ENCODE peak calls at places on chromosomes 1 and 21, in eight cellular contexts. C, H, K, D, J, Q, G and M are unnamed samples. For H3K36me3, the result is how much of the 10 kb centered on the place peaks cover.

GRCh38 chr1:37189111-37189510 is 154.8 kb upstream of the GRIK3 start:
- DNase-seq in G (no peak), K (no peak), D (no peak), H (no peak), J (no peak), C (no peak), Q (no peak), M (no peak)

GRCh38 chr1:59502009-59502691 is 205.3 kb downstream of the FGGY start:
- DNase-seq in Q (no peak), D (no peak), C (no peak), K (peak), H (no peak), J (no peak), G (peak), M (peak)

GRCh38 chr1:155078496-155079209 is at the start of gene EFNA3:
- DNase-seq in G (peak), D (peak), Q (no peak), J (peak), C (peak), H (peak), K (no peak), M (no peak)

GRCh38 chr21:31557956-31558838 is 101.3 kb upstream of the SOD1 start:
- DNase-seq in J (peak), D (no peak), Q (no peak), H (no peak), K (no peak), G (peak), C (peak), M (no peak)

GRCh38 chr1:169044296-169044695 is 62.2 kb upstream of the ATP1B1 start:
- DNase-seq in G (no peak), K (no peak), D (no peak), H (no peak), C (no peak), J (no peak), Q (no peak), M (peak)

GRCh38 chr1:156106624-156107488 is 7.7 kb upstream of the LMNA start:
- DNase-seq in Q (no peak), D (no peak), G (no peak), K (no peak), J (no peak), C (peak), H (peak), M (peak)

GRCh38 chr1:30778156-30778978 is 20.8 kb upstream of the LAPTM5 start:
- DNase-seq in K (peak), G (peak), C (no peak), Q (no peak), D (no peak), J (no peak), H (peak), M (peak)

GRCh38 chr1:183370399-183371058 is 47.7 kb downstream of the NMNAT2 start:
- DNase-seq in K (no peak), H (no peak), C (no peak), Q (no peak), G (no peak), J (no peak), D (peak), M (peak)

GRCh38 chr1:69835924-69836323 is 268.2 kb downstream of the LRRC7 start:
- DNase-seq in G (no peak), H (no peak), K (no peak), Q (no peak), C (no peak), J (no peak), D (no peak), M (no peak)

GRCh38 chr1:94236021-94236491 is 1.3 kb downstream of the ARHGAP29 start:
- DNase-seq in J (no peak), G (no peak), K (no peak), D (no peak), H (no peak), C (peak), Q (no peak), M (no peak)

GRCh38 chr1:54810144-54810942 is 9.2 kb upstream of the TTC22 start:
- DNase-seq in H (peak), K (no peak), G (peak), Q (no peak), D (no peak), J (peak), C (peak), M (peak)

GRCh38 chr1:203626910-203627246 is 246 bp downstream of the ATP2B4 start:
- DNase-seq in Q (no peak), G (no peak), C (no peak), H (no peak), J (no peak), K (no peak), D (no peak), M (no peak)

GRCh38 chr1:164735315-164736052 is 176.5 kb downstream of the PBX1 start:
- DNase-seq in C (peak), K (no peak), Q (no peak), D (no peak), J (no peak), H (peak), G (no peak), M (peak)

GRCh38 chr1:210822897-210823296 is 311.1 kb downstream of the KCNH1 start:
- DNase-seq in D (no peak), K (no peak), H (no peak), Q (no peak), C (no peak), J (no peak), G (no peak), M (no peak)

GRCh38 chr1:205631010-205631726 is 643 bp downstream of the ELK4 start:
- DNase-seq in D (peak), G (peak), H (peak), Q (peak), J (peak), K (peak), C (peak), M (peak)

GRCh38 chr1:66521736-66522365 is 12.1 kb upstream of the SGIP1 start:
- DNase-seq in H (no peak), K (peak), Q (no peak), J (no peak), C (no peak), G (peak), D (no peak), M (peak)

GRCh38 chr1:149843302-149844041 is 55.9 kb upstream of the BOLA1 start:
- DNase-seq in D (no peak), C (peak), H (no peak), J (no peak), Q (no peak), K (no peak), G (peak), M (peak)

GRCh38 chr1:160127865-160128523 is 12.4 kb downstream of the ATP1A2 start:
- DNase-seq in Q (no peak), H (peak), D (no peak), K (no peak), G (no peak), C (no peak), J (no peak), M (peak)

GRCh38 chr21:41783476-41784150 is 16.8 kb upstream of the RIPK4 start:
- DNase-seq in J (no peak), C (no peak), D (peak), K (peak), H (peak), G (peak), Q (no peak), M (peak)

GRCh38 chr1:66244429-66244828 is 289.5 kb upstream of the SGIP1 start:
- DNase-seq in K (no peak), Q (no peak), D (no peak), H (no peak), J (no peak), G (peak), C (no peak), M (no peak)

GRCh38 chr1:5200006-5200405 is 545.6 kb downstream of the AJAP1 start:
- DNase-seq in H (no peak), K (no peak), D (no peak), J (no peak), G (no peak), C (no peak), Q (no peak), M (no peak)

GRCh38 chr1:159746676-159747075 is 32.3 kb upstream of the CRP start:
- DNase-seq in H (no peak), Q (no peak), G (no peak), J (no peak), C (no peak), K (no peak), D (no peak), M (no peak)

GRCh38 chr1:63904826-63905225 is 131.0 kb downstream of the ROR1 start:
- DNase-seq in H (no peak), K (no peak), D (no peak), J (no peak), G (peak), Q (no peak), C (no peak), M (no peak)

DNA sequence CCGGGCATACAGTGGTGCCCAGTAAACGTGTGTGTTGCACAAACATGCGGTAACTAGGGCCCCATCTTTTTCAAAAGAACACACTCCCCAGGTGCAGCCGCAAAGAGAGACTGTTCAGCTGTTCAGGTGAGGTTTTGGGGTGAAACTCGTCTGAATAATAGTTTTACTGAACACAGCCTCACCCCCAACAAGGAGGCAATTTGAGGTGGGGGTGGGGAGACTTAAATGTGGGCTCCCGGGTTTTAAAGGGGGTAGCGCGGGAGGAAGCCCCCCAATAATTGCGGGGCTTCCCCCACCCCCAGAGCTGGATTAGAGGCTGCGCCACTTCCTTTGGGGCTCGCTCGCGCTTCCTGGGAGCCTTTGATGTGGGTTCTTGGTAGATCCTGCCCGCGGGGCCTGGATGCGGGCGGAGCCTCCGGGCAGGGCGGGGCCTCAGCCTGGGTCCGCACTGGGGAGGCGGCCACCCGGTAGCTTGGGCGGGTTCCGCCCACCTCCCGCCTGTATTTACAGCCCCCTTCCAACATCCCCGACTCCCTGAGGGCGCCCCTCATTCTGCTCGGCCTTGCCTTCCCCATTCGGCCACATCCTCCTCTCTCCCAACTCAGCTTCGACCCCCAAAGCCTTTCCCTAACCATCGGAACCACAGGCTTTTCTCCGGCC is 6.4 kb upstream of the EPHA2 start:
- DNase-seq in D (peak), G (peak), H (peak), J (no peak), C (peak), Q (no peak), K (no peak), M (no peak)
- H3K4me3 ChIP-seq in D (no peak), G (no peak), H (peak), J (no peak), C (peak), Q (no peak), K (no peak), M (no peak)

GRCh38 chr1:35600593-35600992 is 27.5 kb downstream of the TFAP2E start:
- DNase-seq in D (no peak), Q (no peak), K (no peak), G (no peak), H (no peak), J (no peak), C (no peak), M (no peak)

GRCh38 chr1:35603468-35603867 is 30.4 kb downstream of the TFAP2E start:
- DNase-seq in H (no peak), C (no peak), G (no peak), D (no peak), Q (no peak), K (no peak), J (no peak), M (no peak)

GRCh38 chr1:35605882-35606182 is 32.7 kb downstream of the TFAP2E start:
- DNase-seq in H (no peak), G (no peak), K (no peak), Q (no peak), D (no peak), C (no peak), J (no peak), M (no peak)

GRCh38 chr1:35605071-35605881 is 32.2 kb downstream of the TFAP2E start:
- DNase-seq in Q (no peak), J (no peak), H (no peak), D (no peak), G (no peak), K (no peak), C (no peak), M (no peak)

DNA sequence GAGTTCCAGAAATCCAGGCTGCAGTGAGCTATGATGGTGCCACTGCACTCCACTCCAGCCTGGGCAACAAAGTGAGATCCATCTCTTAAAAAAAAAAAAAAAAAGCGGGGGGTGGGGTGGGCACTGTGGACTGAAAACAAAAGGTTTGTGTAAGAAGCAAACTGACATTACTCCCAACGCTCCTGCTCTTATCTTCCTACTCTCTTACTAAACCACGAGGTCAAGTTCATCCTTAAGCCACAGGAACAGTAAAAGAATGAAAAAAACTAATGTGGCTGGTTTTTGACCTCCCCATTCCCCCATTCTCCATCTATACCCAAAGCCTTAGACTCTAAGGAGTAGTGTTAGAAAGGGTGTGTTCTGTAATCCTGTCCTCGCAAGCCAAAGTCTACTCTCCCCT is 30.8 kb downstream of the TFAP2E start:
- DNase-seq in J (no peak), D (no peak), Q (no peak), H (no peak), G (no peak), K (no peak), C (no peak), M (no peak)
- H3K36me3 ChIP-seq in J (under half), D (under half), Q (under half), H (half or more), G (half or more), K (under half), C (under half), M (under half)

DNA sequence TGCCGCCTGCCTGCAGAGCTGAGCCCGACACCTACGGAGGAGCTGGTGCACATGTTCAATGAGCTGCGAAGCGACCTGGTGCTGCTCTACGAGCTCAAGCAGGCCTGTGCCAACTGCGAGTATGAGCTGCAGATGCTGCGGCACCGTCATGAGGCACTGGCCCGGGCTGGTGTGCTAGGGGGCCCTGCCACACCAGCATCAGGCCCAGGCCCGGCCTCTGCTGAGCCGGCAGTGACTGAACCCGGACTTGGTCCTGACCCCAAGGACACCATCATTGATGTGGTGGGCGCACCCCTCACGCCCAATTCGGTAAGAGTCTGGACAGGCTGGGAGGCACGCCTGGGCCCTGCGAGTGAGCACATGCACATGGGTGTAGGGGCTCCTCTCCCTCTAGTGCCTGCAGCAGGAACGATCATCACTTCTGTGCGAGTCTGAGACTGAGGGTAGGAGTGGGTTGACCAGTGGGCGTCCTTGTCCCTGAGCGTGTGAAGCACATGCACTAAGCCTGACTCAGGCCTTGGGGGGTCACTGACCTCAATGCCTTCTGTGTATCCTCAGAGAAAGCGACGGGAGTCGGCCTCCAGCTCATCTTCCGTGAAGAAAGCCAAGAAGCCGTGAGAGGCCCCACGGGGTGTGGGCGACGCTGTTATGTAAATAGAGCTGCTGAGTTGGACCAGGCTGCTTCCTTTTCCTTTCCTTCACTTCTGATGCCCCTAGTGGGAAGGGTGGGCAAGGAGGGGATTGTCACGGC is 6.9 kb downstream of the DMAP1 start:
- DNase-seq in G (no peak), J (no peak), H (no peak), Q (no peak), C (no peak), D (no peak), K (no peak), M (no peak)
- TF ChIP-seq CTCF in G (no peak), J (no peak), H (no peak), Q (no peak), C (no peak), D (no peak), K (no peak), M (no peak)

GRCh38 chr1:1946540-1946939 is 27.5 kb upstream of the TMEM52 start:
- DNase-seq in H (no peak), K (no peak), C (no peak), J (no peak), G (no peak), D (peak), Q (no peak), M (no peak)

GRCh38 chr1:1941868-1942752 is 23.0 kb upstream of the TMEM52 start:
- DNase-seq in K (no peak), H (no peak), D (peak), G (no peak), C (no peak), J (peak), Q (no peak), M (no peak)

GRCh38 chr1:1942753-1943656 is 23.9 kb upstream of the TMEM52 start:
- DNase-seq in C (no peak), D (peak), G (no peak), J (peak), Q (no peak), H (no peak), K (no peak), M (no peak)

GRCh38 chr1:1945782-1946393 is 26.8 kb upstream of the TMEM52 start:
- DNase-seq in C (no peak), D (peak), J (no peak), G (no peak), H (no peak), K (no peak), Q (no peak), M (no peak)

GRCh38 chr1:1943834-1944570 is 24.9 kb upstream of the TMEM52 start:
- DNase-seq in D (peak), Q (no peak), C (peak), G (peak), K (no peak), J (peak), H (peak), M (peak)
- H3K4me3 ChIP-seq in D (no peak), Q (no peak), C (peak), G (no peak), K (no peak), J (no peak), H (no peak), M (no peak)

GRCh38 chr1:8862528-8862927 is 16.0 kb downstream of the ENO1 start:
- DNase-seq in C (peak), H (peak), G (peak), D (no peak), Q (no peak), J (no peak), K (no peak), M (no peak)
- H3K36me3 ChIP-seq in C (under half), H (half or more), G (half or more), D (under half), Q (half or more), J (under half), K (half or more), M (half or more)